ENCODE peak calls at places on chromosomes 12 and 14, in six cellular contexts. R is GM12878, A is HepG2, P is H1, H is K562, O is HCT116. I is an unnamed sample.

GRCh38 chr14:58947816-58948440 is 240.5 kb upstream of the DAAM1 start:
- DNase-seq in H (no peak), O (no peak), R (no peak), P (no peak), A (no peak), I (no peak)

GRCh38 chr12:128914908-128915563 is 61.8 kb downstream of the GLT1D1 start:
- DNase-seq in O (no peak), P (no peak), A (no peak), H (no peak), R (peak; percentile 88), I (no peak)

GRCh38 chr12:109988903-109989302 is 7.3 kb downstream of the GIT2 start:
- DNase-seq in H (no peak), A (no peak), R (no peak), P (no peak), O (no peak), I (no peak)

GRCh38 chr12:50637870-50638481 is 125.9 kb upstream of the ATF1 start:
- DNase-seq in R (no peak), H (no peak), O (no peak), A (peak; percentile 40), P (no peak), I (no peak)

GRCh38 chr12:3314306-3314663 is 176.7 kb upstream of the PRMT8 start:
- DNase-seq in R (no peak), O (no peak), A (no peak), P (no peak), H (no peak), I (no peak)

GRCh38 chr12:122437656-122438121 is 15.2 kb upstream of the CLIP1 start:
- DNase-seq in H (no peak), R (no peak), P (no peak), A (no peak), O (no peak), I (no peak)

GRCh38 chr12:26573212-26573909 is 259.6 kb downstream of the ITPR2 start:
- DNase-seq in O (no peak), H (no peak), R (no peak), P (no peak), A (no peak), I (no peak)

GRCh38 chr14:96189288-96189711 is 15.3 kb upstream of the BDKRB2 start:
- DNase-seq in P (no peak), A (no peak), O (no peak), R (no peak), H (no peak), I (no peak)

GRCh38 chr14:41073544-41073943 is 533.1 kb upstream of the LRFN5 start:
- DNase-seq in H (no peak), R (no peak), O (no peak), A (no peak), P (no peak), I (no peak)

GRCh38 chr12:75120202-75120774 is 89.4 kb downstream of the KCNC2 start:
- DNase-seq in A (no peak), O (no peak), P (no peak), R (no peak), H (no peak), I (no peak)

GRCh38 chr12:48422060-48422459 is 50.3 kb upstream of the ANP32D start:
- DNase-seq in H (no peak), R (no peak), O (no peak), A (no peak), P (no peak), I (no peak)

GRCh38 chr12:50574621-50575348 is 70.0 kb downstream of the DIP2B start:
- DNase-seq in O (no peak), R (no peak), H (no peak), P (no peak), A (peak; percentile 38), I (no peak)

GRCh38 chr12:80517655-80518054 is 73.6 kb downstream of the PTPRQ start:
- DNase-seq in R (no peak), P (no peak), H (no peak), A (no peak), O (no peak), I (no peak)

GRCh38 chr12:8037046-8037663 is 4.6 kb downstream of the FOXJ2 start:
- DNase-seq in R (no peak), O (no peak), A (no peak), P (no peak), H (no peak), I (no peak)

GRCh38 chr12:117151195-117152031 is 38.9 kb downstream of the FBXO21 start:
- DNase-seq in A (peak; percentile 39), H (peak; percentile 85), O (peak; percentile 35), P (peak; percentile 44), R (no peak), I (peak; percentile 69)

GRCh38 chr14:106107703-106108102 is 581.3 kb downstream of the TMEM121 start:
- DNase-seq in O (no peak), A (no peak), R (no peak), H (no peak), P (no peak), I (no peak)

GRCh38 chr12:70367268-70368141 is 1.4 kb downstream of the KCNMB4 start:
- DNase-seq in R (no peak), A (no peak), H (no peak), O (no peak), P (no peak), I (no peak)

GRCh38 chr12:64088431-64089349 is 133.4 kb downstream of the KICS2 start:
- DNase-seq in P (peak; percentile 10), A (peak; percentile 39), R (no peak), H (no peak), O (peak; percentile 91), I (peak; percentile 65)

GRCh38 chr12:117789195-117789912 is 179.4 kb downstream of the KSR2 start:
- DNase-seq in R (no peak), O (no peak), A (no peak), H (no peak), P (no peak), I (no peak)

GRCh38 chr12:45909041-45909713 is 81.2 kb downstream of the SCAF11 start:
- DNase-seq in P (no peak), H (no peak), O (no peak), R (no peak), A (no peak), I (no peak)

GRCh38 chr12:117234441-117234840 is 44.2 kb upstream of the FBXO21 start:
- DNase-seq in H (no peak), O (no peak), P (no peak), R (no peak), A (no peak), I (no peak)

GRCh38 chr12:67540920-67541624 is 107.5 kb upstream of the DYRK2 start:
- DNase-seq in R (peak; percentile 23), O (no peak), P (no peak), A (no peak), H (no peak), I (no peak)

GRCh38 chr12:124594851-124595250 is 27.4 kb upstream of the NCOR2 start:
- DNase-seq in H (no peak), R (no peak), O (no peak), P (no peak), A (no peak), I (no peak)

GRCh38 chr14:52348279-52348678 is 34.2 kb downstream of the PTGER2 start:
- DNase-seq in H (no peak), O (no peak), R (no peak), A (no peak), P (no peak), I (no peak)

GRCh38 chr14:43872222-43872621 is 634.9 kb downstream of the FSCB start:
- DNase-seq in R (no peak), H (no peak), P (peak; percentile 34), A (no peak), O (no peak), I (no peak)

GRCh38 chr14:64937821-64938193 is 4.7 kb downstream of the GPX2 start:
- DNase-seq in H (peak; percentile 9), A (peak; percentile 63), R (no peak), P (no peak), O (no peak), I (no peak)

GRCh38 chr14:24943024-24943423 is 106.9 kb downstream of the STXBP6 start:
- DNase-seq in A (no peak), O (no peak), H (no peak), P (peak; percentile 36), R (no peak), I (peak; percentile 35)

GRCh38 chr14:75441731-75442130 is 13.9 kb downstream of the JDP2 start:
- DNase-seq in A (no peak), R (no peak), H (peak; percentile 29), P (no peak), O (no peak), I (no peak)

GRCh38 chr12:96623818-96624217 is 134.4 kb downstream of the CFAP54 start:
- DNase-seq in O (no peak), P (no peak), H (no peak), R (no peak), A (no peak), I (no peak)

DNA sequence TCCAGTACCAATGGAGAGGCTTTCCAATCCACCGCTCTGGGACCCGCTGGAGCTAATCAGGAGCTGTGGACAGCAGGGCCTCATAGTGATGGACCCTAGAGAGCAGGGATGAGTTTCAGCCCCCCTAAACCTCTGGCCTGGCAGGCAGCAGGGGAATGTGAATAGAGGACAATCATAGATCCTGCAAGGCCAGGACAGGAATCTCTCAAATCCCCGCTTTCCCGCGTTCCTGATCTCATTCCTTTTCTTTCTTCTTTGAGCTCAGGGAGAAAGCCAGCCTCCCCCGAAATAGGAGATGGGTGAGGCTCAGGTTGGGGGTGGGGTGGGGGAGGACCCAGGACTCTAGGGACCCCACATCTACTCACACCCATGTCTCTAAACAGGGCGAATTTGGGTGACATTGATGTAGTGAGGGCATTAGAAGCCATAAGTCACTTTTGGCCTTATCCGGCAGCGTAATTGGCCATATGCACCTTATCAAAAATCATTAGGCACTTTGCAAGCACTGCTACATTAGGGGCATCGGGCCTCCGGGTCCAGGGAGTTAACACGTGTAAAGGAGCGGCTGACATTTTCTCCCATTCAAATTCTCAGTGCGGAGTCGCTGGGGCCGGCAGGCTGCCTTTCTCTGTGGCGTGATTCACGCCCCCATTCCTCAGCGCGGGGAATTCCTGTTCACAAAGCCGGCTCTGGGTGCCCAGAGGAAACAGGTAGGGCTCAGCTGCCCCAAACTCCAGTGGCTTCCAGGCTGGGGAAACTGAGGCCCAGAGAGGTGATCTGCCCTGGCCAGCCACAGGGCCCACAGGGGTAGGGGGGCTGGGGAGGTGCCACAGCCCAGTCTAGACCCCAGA is 1.6 kb downstream of the LHX5 start:
- DNase-seq in P (no peak), A (no peak), R (no peak), O (no peak), H (no peak), I (no peak)
- H3K9ac ChIP-seq in P (no peak overlapping the region), A (no peak overlapping the region), R (no peak overlapping the region), O (no peak overlapping the region), H (no peak overlapping the region), I (peak overlapping the region; percentile 65)

DNA sequence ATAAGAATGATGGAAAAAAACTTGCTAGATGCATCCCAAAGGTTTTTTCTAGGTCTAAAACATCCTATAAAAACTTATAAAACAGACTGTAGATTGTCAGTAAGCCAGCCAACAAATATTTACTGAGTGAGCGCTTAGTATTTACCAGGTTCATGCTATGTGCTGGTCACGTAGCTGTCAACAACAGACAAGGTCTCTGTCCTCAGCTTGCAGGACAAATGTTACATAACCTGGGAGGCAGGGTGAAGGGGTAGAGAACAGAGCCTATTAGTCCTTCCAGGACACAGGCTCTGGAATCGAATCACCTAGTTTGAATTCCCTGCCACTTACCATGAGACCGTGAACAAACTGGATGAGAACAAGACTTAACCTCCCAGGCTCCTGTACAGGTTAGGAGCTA is 6.4 kb downstream of the NFYB start:
- DNase-seq in A (peak; percentile 65), O (no peak), P (no peak), R (no peak), H (no peak), I (no peak)
- H3K36me3 ChIP-seq in A (peaks cover 5% of the 10 kb centered on the region), O (peaks cover 15% of the 10 kb centered on the region), P (peaks cover 76% of the 10 kb centered on the region), R (no peaks in the 10 kb centered on the region), H (peaks cover 75% of the 10 kb centered on the region), I (peaks cover 66% of the 10 kb centered on the region)

GRCh38 chr14:69715725-69716482 is 51.0 kb upstream of the SRSF5 start:
- DNase-seq in O (no peak), R (no peak), A (no peak), P (no peak), H (no peak), I (no peak)
- TF ChIP-seq ZNF274 in O (no peak), R (no peak), A (no peak), P (no peak), H (no peak), I (no peak)

GRCh38 chr12:58602736-58603135 is 317.6 kb downstream of the LRIG3 start:
- DNase-seq in O (no peak), A (no peak), R (no peak), P (no peak), H (no peak), I (no peak)
- H3K9ac ChIP-seq in O (no peak overlapping the region), A (no peak overlapping the region), R (no peak overlapping the region), P (no peak overlapping the region), H (no peak overlapping the region), I (no peak overlapping the region)